ENCODE peak calls at places on chromosomes 5 and 9, in four cellular contexts. V is adrenal gland, L is fibroblast of lung, F is spleen. A is an unnamed sample.
A peak's percentile ranks its signal among the peaks of the same experiment; 100 is the strongest.

GRCh38 chr9:74645007-74645639 is 148.0 kb downstream of the RORB start:
- DNase-seq in V (no peak), L (peak; percentile 9), F (no peak), A (no peak)

GRCh38 chr5:59357421-59357977 is 536.0 kb downstream of the PDE4D start:
- DNase-seq in V (no peak), L (peak; percentile 52), F (peak; percentile 22), A (no peak)

GRCh38 chr5:168159425-168159824 is 132.0 kb upstream of the WWC1 start:
- DNase-seq in V (no peak), L (no peak), F (no peak), A (no peak)

GRCh38 chr5:62418462-62419076 is 6.0 kb downstream of the IPO11 start:
- DNase-seq in V (no peak), L (no peak), F (no peak), A (no peak)

GRCh38 chr9:85541876-85542275 is 199.9 kb downstream of the AGTPBP1 start:
- DNase-seq in V (no peak), L (peak; percentile 86), F (no peak), A (no peak)

GRCh38 chr9:89712285-89712684 is 107.5 kb downstream of the GADD45G start:
- DNase-seq in V (no peak), L (no peak), F (no peak), A (no peak)

GRCh38 chr5:169499990-169500389 is 83.6 kb upstream of the SPDL1 start:
- DNase-seq in V (no peak), L (no peak), F (no peak), A (no peak)

GRCh38 chr5:84450617-84451414 is 66.1 kb upstream of the EDIL3 start:
- DNase-seq in V (no peak), L (peak; percentile 28), F (no peak), A (no peak)

GRCh38 chr5:55829956-55830355 is 21.2 kb upstream of the IL31RA start:
- DNase-seq in V (no peak), L (peak; percentile 6), F (no peak), A (no peak)

GRCh38 chr9:99362317-99362716 is 140.2 kb downstream of the SEC61B start:
- DNase-seq in V (no peak), L (no peak), F (no peak), A (no peak)

GRCh38 chr5:56460681-56461191 is 227.6 kb upstream of the ANKRD55 start:
- DNase-seq in V (no peak), L (peak; percentile 16), F (no peak), A (no peak)

GRCh38 chr9:89661956-89662717 is 57.3 kb downstream of the GADD45G start:
- DNase-seq in V (peak; percentile 100), L (peak; percentile 96), F (peak; percentile 89), A (peak; percentile 99)

GRCh38 chr5:17105744-17106450 is 111.5 kb upstream of the BASP1 start:
- DNase-seq in V (no peak), L (peak; percentile 67), F (no peak), A (no peak)

GRCh38 chr9:136854113-136854841 is 2.1 kb downstream of the MAMDC4 start:
- DNase-seq in V (peak; percentile 47), L (no peak), F (peak; percentile 78), A (peak; percentile 58)

GRCh38 chr9:135605238-135605781 is 34.0 kb downstream of the GLT6D1 start:
- DNase-seq in V (peak; percentile 17), L (no peak), F (peak; percentile 72), A (no peak)

GRCh38 chr5:38466444-38467189 is 89.8 kb downstream of the LIFR start:
- DNase-seq in V (peak; percentile 74), L (no peak), F (no peak), A (no peak)

GRCh38 chr5:37717613-37718431 is 122.0 kb downstream of the GDNF start:
- DNase-seq in V (peak; percentile 59), L (peak; percentile 93), F (no peak), A (peak; percentile 47)

GRCh38 chr5:113531760-113532159 is 18.3 kb downstream of the YTHDC2 start:
- DNase-seq in V (no peak), L (no peak), F (no peak), A (no peak)

GRCh38 chr9:110599468-110599867 is 19.9 kb upstream of the SVEP1 start:
- DNase-seq in V (no peak), L (peak; percentile 15), F (no peak), A (no peak)

GRCh38 chr9:83384214-83384613 is 154.0 kb downstream of the FRMD3 start:
- DNase-seq in V (no peak), L (no peak), F (no peak), A (no peak)

GRCh38 chr5:42798284-42799240 is 13.1 kb downstream of the SELENOP start:
- DNase-seq in V (no peak), L (no peak), F (no peak), A (no peak)

GRCh38 chr9:81984911-81985310 is 3.7 kb upstream of the SPATA31D1 start:
- DNase-seq in V (no peak), L (peak; percentile 58), F (no peak), A (no peak)

GRCh38 chr5:54455413-54456157 is at the start of gene HSPB3:
- DNase-seq in V (no peak), L (peak; percentile 87), F (no peak), A (no peak)

DNA sequence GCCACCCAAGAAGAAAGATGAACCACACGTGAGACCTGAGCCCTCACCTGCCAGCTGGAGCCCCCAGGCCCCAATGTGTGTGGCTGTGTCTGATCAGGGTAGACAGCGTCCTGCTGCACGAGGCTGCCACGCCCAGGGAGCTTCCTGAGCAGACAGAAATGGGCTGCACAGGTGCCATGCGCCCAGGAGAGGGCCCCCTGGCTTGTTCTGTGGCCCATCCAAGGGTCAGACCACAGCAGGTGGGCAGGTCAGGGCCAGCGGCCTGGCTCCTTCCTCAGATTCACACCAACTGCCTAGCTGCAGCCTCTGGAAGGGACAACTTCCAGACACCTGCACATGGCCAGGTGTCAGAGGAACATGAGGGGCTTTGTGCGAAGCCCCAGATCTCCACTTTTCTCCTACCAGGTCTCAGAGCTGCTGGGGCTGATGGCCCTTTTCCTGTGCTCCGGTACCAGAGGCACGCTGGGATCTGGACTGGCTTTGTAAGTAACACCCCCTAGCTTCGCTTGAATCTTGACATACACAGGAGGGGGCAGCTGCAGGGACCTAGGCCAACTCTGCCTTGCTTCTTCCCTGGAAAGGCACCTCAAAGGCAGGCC is 10.8 kb downstream of the SARDH start:
- DNase-seq in V (no peak), L (no peak), F (peak; percentile 56), A (no peak)
- H3K27me3 ChIP-seq in V (no peaks in the 10 kb centered on the region), L (no peaks in the 10 kb centered on the region), F (no peaks in the 10 kb centered on the region), A (no peaks in the 10 kb centered on the region)

DNA sequence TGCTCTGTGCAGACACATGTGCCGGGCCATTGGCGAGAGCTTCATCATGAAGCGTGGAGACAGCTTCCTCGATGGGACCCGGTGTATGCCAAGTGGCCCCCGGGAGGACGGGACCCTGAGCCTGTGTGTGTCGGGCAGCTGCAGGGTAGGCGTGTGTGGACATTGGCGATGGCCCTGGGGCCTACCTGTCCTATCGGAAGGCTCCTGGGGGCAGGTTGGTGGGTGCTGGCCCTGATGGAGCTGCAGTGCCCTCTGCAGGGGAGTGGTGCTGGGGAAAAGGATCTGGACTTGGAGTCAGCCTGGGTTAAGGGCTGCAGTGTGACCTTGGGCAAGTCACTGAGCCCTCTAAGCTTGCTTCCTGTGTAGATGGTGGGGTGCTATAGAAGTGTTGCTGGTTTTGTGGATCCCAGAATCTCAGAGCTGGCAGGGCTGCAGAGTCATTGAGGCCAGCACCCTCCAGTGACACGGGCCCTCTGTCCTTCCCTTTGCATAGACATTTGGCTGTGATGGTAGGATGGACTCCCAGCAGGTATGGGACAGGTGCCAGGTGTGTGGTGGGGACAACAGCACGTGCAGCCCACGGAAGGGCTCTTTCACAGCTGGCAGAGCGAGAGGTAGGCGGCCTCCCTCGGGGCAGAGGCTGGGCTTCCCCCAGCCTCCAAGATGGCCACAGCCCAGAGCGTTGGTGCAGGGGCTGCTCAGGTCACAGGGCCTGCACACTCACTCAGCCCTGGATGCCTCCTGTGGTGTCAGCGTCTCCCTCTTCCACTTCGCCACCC is 15.8 kb downstream of the ADAMTS13 start:
- DNase-seq in V (no peak), L (no peak), F (no peak), A (no peak)
- TF ChIP-seq CTCF in V (no peak), L (peak; percentile 23), F (no peak), A (no peak)

DNA sequence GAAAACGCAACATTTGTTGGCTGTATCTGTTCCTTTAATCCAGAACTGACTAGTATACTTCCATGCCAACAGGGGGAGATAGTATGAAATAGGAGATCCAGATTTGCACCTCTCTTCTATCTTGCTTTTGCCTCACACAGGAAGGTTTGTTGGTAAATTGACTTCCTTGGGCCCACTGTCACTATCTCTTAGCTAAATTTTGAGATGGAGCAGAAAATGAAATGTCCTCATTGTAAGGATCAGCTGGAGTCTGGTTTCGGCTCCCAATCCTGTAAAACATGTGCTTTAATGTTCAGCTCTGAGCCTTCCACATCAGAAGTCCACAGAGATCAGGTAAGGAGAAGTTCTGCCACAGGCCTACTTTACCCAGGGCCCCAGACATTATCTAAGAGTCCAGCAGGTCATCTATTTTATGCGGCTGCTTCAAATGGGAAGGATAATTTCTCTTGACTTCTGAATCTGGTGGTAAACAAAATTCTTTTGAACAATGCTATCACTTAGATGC is 176.8 kb downstream of the FER start:
- DNase-seq in V (no peak), L (no peak), F (no peak), A (no peak)
- H3K4me3 ChIP-seq in V (no peak overlapping the region), L (no peak overlapping the region), F (no peak overlapping the region), A (no peak overlapping the region)

GRCh38 chr5:88682797-88683496 is 200.0 kb downstream of the MEF2C start:
- DNase-seq in V (no peak), L (no peak), F (no peak), A (no peak)

GRCh38 chr5:88679638-88680037 is 203.3 kb downstream of the MEF2C start:
- DNase-seq in V (no peak), L (peak; percentile 63), F (no peak), A (no peak)

GRCh38 chr5:88680253-88681132 is 202.5 kb downstream of the MEF2C start:
- DNase-seq in V (peak; percentile 85), L (peak; percentile 74), F (peak; percentile 93), A (peak; percentile 78)

GRCh38 chr5:88683506-88684135 is 199.4 kb downstream of the MEF2C start:
- DNase-seq in V (no peak), L (peak; percentile 91), F (no peak), A (no peak)

DNA sequence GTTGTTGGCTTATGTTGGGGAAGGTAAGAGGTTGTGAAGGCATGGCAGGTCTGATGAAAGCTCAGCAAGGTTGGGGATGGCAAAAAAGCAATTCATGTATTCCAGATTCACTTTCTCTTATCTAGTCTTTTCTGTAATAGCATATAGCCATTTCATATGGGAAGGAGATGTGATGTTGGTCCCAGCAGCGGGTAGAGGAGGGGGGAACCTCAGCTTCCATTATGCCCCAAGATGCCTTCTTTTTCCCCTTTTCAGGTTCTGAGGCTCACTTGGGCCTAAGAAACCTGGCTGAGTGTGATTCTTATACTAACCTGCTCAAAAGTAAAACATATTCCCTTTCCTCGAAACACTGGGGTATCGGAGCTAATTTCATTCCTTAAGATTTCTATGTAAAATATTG is 201.6 kb downstream of the MEF2C start:
- DNase-seq in V (no peak), L (no peak), F (no peak), A (no peak)
- H3K27me3 ChIP-seq in V (peaks cover 45% of the 10 kb centered on the region), L (peaks cover 82% of the 10 kb centered on the region), F (peaks cover 99% of the 10 kb centered on the region), A (peaks cover 22% of the 10 kb centered on the region)

GRCh38 chr5:45795458-45795857 is 99.3 kb upstream of the HCN1 start:
- DNase-seq in V (no peak), L (no peak), F (no peak), A (no peak)

GRCh38 chr5:45793638-45794532 is 97.7 kb upstream of the HCN1 start:
- DNase-seq in V (no peak), L (no peak), F (no peak), A (no peak)

GRCh38 chr5:45800331-45800730 is 104.2 kb upstream of the HCN1 start:
- DNase-seq in V (no peak), L (no peak), F (no peak), A (no peak)

GRCh38 chr5:45799388-45799787 is 103.2 kb upstream of the HCN1 start:
- DNase-seq in V (no peak), L (no peak), F (no peak), A (no peak)

GRCh38 chr5:45796959-45797553 is 100.9 kb upstream of the HCN1 start:
- DNase-seq in V (no peak), L (no peak), F (no peak), A (no peak)
- TF ChIP-seq CTCF in V (no peak), L (no peak), F (no peak), A (peak; percentile 24)